ENCODE peak calls at places on chromosomes 12 and 14, in five cellular contexts. K is stomach, C is thoracic aorta, Y is heart right ventricle, T is tibial artery. E is an unnamed sample. For H3K4me1, the result is how much of the 10 kb centered on the place peaks cover.

GRCh38 chr12:12819752-12820311 is 6.7 kb downstream of the DDX47 start:
- DNase-seq in T (no peak), C (peak), K (no peak), Y (no peak), E (peak)

GRCh38 chr12:96177013-96177412 is 17.2 kb upstream of the ELK3 start:
- DNase-seq in Y (no peak), C (no peak), T (no peak), K (no peak), E (no peak)

GRCh38 chr12:123034865-123035264 is 54.4 kb downstream of the ARL6IP4 start:
- DNase-seq in T (no peak), K (no peak), Y (no peak), C (no peak), E (no peak)

GRCh38 chr12:56581418-56582145 is 48.5 kb downstream of the BAZ2A start:
- DNase-seq in Y (no peak), C (no peak), K (no peak), T (no peak), E (no peak)

GRCh38 chr14:24037658-24038037 is 14.2 kb upstream of the CARMIL3 start:
- DNase-seq in K (peak), C (no peak), Y (no peak), T (no peak), E (no peak)

GRCh38 chr12:67002711-67003110 is 266.4 kb upstream of the CAND1 start:
- DNase-seq in C (no peak), T (no peak), Y (no peak), K (no peak), E (no peak)

GRCh38 chr12:132140501-132140900 is 3.6 kb downstream of the DDX51 start:
- DNase-seq in T (peak), C (no peak), K (no peak), Y (no peak), E (no peak)

GRCh38 chr12:67085699-67086098 is 183.5 kb upstream of the CAND1 start:
- DNase-seq in T (no peak), Y (no peak), K (no peak), C (no peak), E (no peak)

GRCh38 chr14:97120204-97121120 is 323.3 kb downstream of the VRK1 start:
- DNase-seq in C (no peak), Y (no peak), K (no peak), T (no peak), E (no peak)

GRCh38 chr14:86346818-86347384 is 817.0 kb downstream of the FLRT2 start:
- DNase-seq in K (no peak), Y (no peak), T (no peak), C (no peak), E (no peak)

GRCh38 chr14:69992564-69992963 is 113.3 kb downstream of the SMOC1 start:
- DNase-seq in C (no peak), K (no peak), Y (peak), T (no peak), E (no peak)

GRCh38 chr12:116384629-116385485 is 107.4 kb upstream of the MED13L start:
- DNase-seq in Y (no peak), T (no peak), K (no peak), C (no peak), E (no peak)

GRCh38 chr12:116384175-116384574 is 106.7 kb upstream of the MED13L start:
- DNase-seq in C (no peak), Y (no peak), K (no peak), T (no peak), E (no peak)

GRCh38 chr12:116389326-116389725 is 111.8 kb upstream of the MED13L start:
- DNase-seq in T (no peak), K (no peak), C (no peak), Y (no peak), E (no peak)

GRCh38 chr12:116382456-116382902 is 105.0 kb upstream of the MED13L start:
- DNase-seq in K (no peak), Y (no peak), T (no peak), C (no peak), E (no peak)

DNA sequence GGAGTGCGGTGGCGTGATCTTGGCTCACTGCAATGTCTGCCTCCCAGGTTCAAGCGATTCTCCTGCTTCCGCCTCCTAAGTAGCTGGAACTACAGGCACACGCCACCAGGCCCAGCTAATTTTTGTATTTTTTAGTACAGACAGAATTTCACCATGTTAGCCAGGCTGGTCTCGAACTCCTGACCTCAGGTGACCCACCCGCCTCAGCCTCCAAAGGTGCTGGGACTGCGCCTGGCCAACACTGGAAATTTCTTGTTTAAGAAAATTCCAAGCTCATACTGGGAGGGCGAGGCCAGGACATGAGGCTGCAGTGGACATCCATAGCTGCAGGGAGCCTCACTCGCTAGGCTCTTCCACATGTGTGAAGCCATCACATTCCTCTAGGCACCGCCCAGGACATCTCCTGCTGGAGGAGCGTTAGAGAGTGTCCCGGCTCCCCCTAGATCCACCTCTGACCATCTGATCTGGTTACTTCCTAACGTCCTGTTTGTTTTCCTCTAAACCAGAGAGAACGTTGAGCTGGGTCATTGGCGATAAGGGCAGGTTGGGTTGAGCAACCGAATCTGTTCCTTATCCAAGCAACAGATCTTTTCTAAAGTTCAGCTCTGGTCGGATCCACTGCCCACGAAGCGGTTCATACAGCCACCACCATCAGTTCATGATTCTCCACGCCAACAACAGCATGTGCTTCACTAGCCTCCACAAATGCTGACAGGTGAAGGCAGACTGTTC is 108.2 kb upstream of the MED13L start:
- DNase-seq in C (no peak), Y (no peak), K (no peak), T (no peak), E (no peak)
- H3K4me1 ChIP-seq in C (half or more), Y (under half), K (under half), T (under half), E (under half)

GRCh38 chr14:22906073-22906472 is 12.9 kb downstream of the RBM23 start:
- DNase-seq in Y (no peak), T (peak), C (no peak), K (no peak), E (no peak)
- H3K27ac ChIP-seq in Y (no peak), T (no peak), C (no peak), K (no peak), E (no peak)

DNA sequence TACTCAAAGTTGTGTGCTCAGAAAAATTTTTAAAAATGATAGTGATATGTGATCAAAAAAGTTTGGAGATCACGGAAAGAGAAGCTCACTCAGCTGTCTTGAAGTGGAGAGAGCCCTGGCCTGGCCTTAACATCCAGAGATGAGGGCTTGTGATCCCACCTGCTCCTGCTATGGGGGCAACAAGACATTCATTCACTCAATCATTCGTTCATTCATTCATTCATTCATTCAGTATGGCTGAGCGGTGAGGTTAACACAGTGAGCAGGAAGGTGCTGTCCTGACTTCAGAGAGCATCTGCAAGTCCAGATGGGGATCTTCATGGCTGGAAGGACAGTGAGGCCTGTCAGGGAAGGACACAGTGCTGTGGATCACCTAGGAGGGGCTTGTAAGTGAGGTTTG is 112.3 kb downstream of the SLC25A47 start:
- DNase-seq in T (no peak), Y (no peak), K (no peak), C (no peak), E (no peak)
- H3K4me1 ChIP-seq in T (under half), Y (under half), K (under half), C (under half), E (under half)

DNA sequence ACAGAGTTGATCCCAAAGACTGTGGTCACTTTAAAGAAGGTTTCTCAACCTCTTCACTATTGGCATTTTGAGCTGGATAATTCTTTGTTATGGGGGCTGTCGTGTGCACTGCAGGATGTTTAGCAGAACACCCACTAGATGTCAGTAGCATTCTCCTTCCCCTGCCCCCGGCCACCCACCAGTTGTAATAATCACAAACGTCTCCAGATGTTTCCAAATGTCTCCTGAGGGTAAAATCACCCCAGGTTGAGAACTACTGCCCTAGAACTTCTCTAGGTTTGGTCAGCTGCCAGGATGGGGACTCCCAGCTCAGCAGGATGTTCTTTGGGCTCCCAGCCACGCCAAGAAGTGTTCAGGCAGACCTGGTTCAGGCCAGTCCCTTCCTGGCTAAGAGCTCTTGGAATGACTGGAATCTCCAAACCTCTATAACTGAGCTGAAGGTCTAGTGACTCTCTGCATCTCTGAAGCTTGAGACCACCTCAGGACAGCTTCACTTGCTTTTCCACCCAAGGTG is 12.5 kb upstream of the AJUBA start:
- DNase-seq in T (no peak), K (no peak), Y (peak), C (no peak), E (peak)
- H3K27ac ChIP-seq in T (no peak), K (no peak), Y (no peak), C (no peak), E (no peak)

DNA sequence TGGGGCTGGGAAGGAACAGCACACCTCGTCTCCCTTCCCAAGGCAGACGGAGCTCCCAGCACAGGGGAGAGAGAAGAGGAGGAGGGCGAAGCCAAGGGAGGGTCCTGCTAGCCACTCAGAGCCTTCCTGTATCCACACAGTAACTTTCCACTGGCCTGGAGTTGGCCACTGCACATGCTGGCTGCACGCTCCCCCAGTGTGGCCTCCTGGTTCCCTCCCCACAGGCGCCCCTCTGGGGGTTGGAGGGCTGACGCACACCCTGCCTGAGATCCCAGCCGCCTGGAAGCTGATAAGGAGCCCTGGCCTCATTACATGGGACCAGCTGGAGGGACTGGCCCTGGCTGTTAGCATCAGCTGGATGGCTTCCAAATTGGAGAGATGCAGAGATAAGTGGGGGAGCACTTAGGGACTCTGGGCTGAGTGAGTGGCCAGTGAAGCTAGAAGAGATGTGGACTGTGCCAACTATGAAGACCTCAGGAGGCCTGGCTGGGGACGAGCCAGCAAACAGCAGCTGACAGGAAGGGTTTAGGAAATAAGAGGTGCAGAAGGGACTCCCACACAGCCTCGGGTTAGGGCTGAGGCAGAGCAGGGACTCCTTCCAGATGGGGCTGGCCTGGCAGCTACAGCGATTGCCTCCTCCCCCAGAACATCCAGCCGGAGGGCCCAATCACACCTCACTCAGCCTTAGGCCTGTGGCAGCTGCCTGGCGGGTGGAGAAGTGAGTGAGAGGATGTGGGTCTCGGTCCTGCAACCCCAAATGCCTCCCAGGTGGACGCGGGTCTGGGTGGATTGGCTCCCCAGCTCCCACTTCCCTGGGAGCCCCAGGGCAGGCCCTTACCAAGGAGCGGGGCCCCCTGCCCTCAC is 26.3 kb upstream of the BCDIN3D start:
- DNase-seq in K (peak), Y (peak), C (peak), T (peak), E (peak)
- H3K4me1 ChIP-seq in K (under half), Y (half or more), C (under half), T (under half), E (under half)

GRCh38 chr12:15963271-15963670 is 52.1 kb downstream of the DERA start:
- DNase-seq in T (no peak), Y (no peak), C (no peak), K (no peak), E (no peak)
- H3K27ac ChIP-seq in T (no peak), Y (no peak), C (no peak), K (no peak), E (no peak)

GRCh38 chr12:24945039-24945438 is 3.9 kb downstream of the BCAT1 start:
- DNase-seq in C (no peak), K (no peak), Y (no peak), T (no peak), E (no peak)
- H3K4me1 ChIP-seq in C (under half), K (under half), Y (under half), T (under half), E (under half)

GRCh38 chr12:57720606-57721595 is 17.6 kb downstream of the AGAP2 start:
- DNase-seq in K (no peak), Y (no peak), T (no peak), C (no peak), E (no peak)

GRCh38 chr12:57718641-57719528 is 19.7 kb downstream of the AGAP2 start:
- DNase-seq in K (no peak), Y (no peak), T (no peak), C (no peak), E (no peak)

GRCh38 chr12:57717131-57717530 is 21.4 kb downstream of the AGAP2 start:
- DNase-seq in K (no peak), C (no peak), Y (no peak), T (no peak), E (no peak)

GRCh38 chr12:57717846-57718640 is 20.5 kb downstream of the AGAP2 start:
- DNase-seq in Y (no peak), C (no peak), T (no peak), K (no peak), E (no peak)

DNA sequence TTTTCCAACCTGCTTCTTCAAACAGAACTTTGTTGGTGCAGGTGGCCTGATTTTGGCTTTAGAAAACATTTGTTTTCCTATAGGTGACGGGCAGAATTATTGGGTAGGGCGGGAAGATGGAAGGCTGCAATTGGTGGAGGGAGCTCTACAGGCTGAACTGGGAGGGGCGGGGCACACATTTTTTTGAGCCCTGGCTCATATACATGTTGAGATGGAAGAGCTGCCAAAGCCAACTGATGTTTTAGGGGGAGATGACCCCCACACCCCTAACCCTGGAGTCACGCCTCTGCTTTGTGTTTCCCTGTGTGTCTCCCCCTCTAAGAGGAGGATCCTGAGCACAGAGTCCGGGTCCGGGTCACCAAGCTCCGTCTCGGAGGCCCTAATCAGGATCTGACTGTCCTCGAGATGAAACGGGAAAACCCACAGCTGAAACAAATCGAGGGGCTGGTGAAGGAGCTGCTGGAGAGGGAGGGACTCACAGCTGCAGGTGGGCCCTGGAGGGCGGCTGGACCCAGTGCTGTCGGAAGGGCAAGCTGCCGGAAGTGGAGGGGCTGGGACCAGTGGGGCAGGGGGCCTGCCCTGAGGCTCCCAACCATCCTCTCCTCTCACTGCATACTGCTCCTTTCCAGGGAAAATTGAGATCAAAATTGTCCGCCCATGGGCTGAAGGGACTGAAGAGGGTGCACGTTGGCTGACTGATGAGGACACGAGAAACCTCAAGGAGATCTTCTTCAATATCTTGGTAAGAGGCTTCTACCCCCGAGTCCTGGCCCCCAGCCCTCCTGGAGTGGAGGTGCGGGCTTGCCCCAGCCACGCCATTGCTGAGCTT is 18.6 kb downstream of the AGAP2 start:
- DNase-seq in T (no peak), C (no peak), K (no peak), Y (no peak), E (no peak)
- H3K27ac ChIP-seq in T (no peak), C (no peak), K (no peak), Y (no peak), E (no peak)

DNA sequence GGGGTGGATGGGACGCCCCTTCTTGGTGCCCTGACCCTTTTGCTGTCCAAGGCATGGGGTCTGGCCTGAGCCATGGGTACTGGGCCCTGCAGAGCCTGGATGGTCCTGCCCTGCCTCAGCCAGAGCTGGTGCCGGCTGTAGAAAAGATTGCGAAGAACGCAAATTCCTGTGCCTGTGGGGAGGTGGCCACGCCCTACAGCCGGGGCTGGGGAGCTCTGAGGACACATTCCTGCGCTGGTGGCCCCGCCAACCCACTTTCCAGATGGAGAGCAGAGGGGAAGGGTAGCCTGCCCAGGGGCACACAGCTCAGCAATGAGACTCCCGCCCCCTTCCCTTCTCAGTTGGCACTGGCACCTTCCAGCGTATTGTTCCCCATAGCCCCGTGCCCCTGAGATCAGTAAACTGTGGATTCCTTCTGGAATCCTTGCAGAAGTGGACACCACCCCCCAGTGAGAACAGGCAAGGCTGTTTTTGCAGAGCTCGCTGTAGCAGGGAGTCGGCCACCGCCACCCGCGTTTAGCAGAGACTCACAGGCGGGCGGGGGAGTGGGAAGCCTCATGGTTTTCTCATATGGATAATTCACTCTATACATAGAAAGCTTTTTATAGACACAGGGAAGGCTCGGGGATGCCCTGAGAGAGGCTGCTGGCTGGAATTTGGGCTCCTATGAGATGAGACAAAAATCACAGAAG is 8.6 kb downstream of the INF2 start:
- DNase-seq in K (no peak), T (no peak), Y (no peak), C (no peak), E (no peak)
- H3K4me1 ChIP-seq in K (half or more), T (half or more), Y (half or more), C (half or more), E (under half)

DNA sequence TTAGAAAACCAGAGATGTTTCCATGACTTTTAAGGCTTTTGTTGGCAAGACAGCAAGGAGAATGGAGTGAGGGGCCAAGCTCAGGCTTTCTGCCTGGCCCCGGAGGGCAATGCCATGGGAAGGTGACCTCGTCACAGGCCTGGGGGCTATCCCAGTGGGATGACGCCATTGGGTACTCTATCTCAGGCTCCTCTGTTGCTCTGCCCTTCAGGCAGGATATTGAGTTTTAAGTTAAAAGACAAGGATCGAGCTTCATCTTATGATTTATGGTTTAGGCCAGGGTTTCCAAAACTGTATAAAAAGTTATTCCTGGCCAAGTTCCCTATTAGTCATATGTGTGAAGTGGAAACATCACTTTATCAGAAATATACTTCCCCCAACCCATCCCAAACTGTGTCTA is 127.8 kb downstream of the ZFP36L1 start:
- DNase-seq in T (peak), Y (no peak), K (no peak), C (no peak), E (no peak)
- H3K27ac ChIP-seq in T (peak), Y (no peak), K (peak), C (peak), E (peak)